ENCODE peak calls at places on chromosomes 4 and X, in five cellular contexts. U is adipocyte, I is lower lobe of right lung, Z is upper lobe of right lung, V is keratinocyte. L is an unnamed sample. For H3K4me1, the result is how much of the 10 kb centered on the place peaks cover.

GRCh38 chr4:22573198-22573597 is 57.3 kb upstream of the ADGRA3 start:
- DNase-seq in I (peak), U (peak), Z (peak), V (no peak), L (peak)

GRCh38 chr4:82371398-82371972 is 2.3 kb downstream of the HNRNPD start:
- DNase-seq in U (peak), I (no peak), Z (no peak), V (no peak), L (no peak)

GRCh38 chrX:40423299-40423698 is 157.5 kb upstream of the ATP6AP2 start:
- DNase-seq in Z (no peak), I (no peak), V (no peak), U (no peak), L (no peak)

GRCh38 chr4:55598641-55599040 is 6.6 kb upstream of the PDCL2 start:
- DNase-seq in I (no peak), Z (no peak), U (no peak), V (no peak), L (no peak)

GRCh38 chr4:895596-895995 is 36.5 kb downstream of the GAK start:
- DNase-seq in U (no peak), I (no peak), V (no peak), Z (no peak), L (no peak)

GRCh38 chr4:19832388-19832787 is 419.3 kb upstream of the SLIT2 start:
- DNase-seq in Z (no peak), I (no peak), U (no peak), V (no peak), L (no peak)

GRCh38 chr4:10183462-10183861 is 66.9 kb upstream of the WDR1 start:
- DNase-seq in I (no peak), Z (no peak), V (no peak), U (no peak), L (no peak)

GRCh38 chrX:41236629-41237028 is 97.3 kb upstream of the DDX3X start:
- DNase-seq in V (no peak), I (no peak), Z (no peak), U (no peak), L (no peak)

GRCh38 chr4:96407651-96408342 is 567.9 kb downstream of the PDHA2 start:
- DNase-seq in Z (no peak), V (no peak), I (no peak), U (no peak), L (no peak)

GRCh38 chrX:139881572-139881971 is 51.3 kb downstream of the ATP11C start:
- DNase-seq in I (no peak), V (no peak), Z (no peak), U (peak), L (no peak)

GRCh38 chrX:56787734-56788152 is 58.7 kb downstream of the NBDY start:
- DNase-seq in I (no peak), Z (peak), U (no peak), V (no peak), L (no peak)

GRCh38 chr4:96465834-96466233 is 625.9 kb downstream of the PDHA2 start:
- DNase-seq in U (no peak), V (no peak), I (no peak), Z (no peak), L (no peak)

GRCh38 chrX:130756233-130756632 is 146.8 kb downstream of the ENOX2 start:
- DNase-seq in I (no peak), V (no peak), U (no peak), Z (no peak), L (no peak)

GRCh38 chr4:52837716-52838558 is 24.2 kb upstream of the RASL11B start:
- DNase-seq in Z (no peak), I (no peak), V (peak), U (peak), L (peak)

GRCh38 chr4:73661646-73662119 is 41.4 kb upstream of the RASSF6 start:
- DNase-seq in U (peak), I (no peak), V (peak), Z (no peak), L (no peak)

GRCh38 chr4:123446791-123447474 is 50.3 kb downstream of the SPRY1 start:
- DNase-seq in V (no peak), U (no peak), Z (no peak), I (no peak), L (no peak)

GRCh38 chr4:155866177-155866576 is at the start of gene ASIC5:
- DNase-seq in Z (no peak), U (no peak), V (no peak), I (no peak), L (no peak)

GRCh38 chr4:152598454-152598853 is 62.6 kb upstream of the FBXW7 start:
- DNase-seq in U (no peak), Z (no peak), I (no peak), V (no peak), L (no peak)

GRCh38 chr4:180398564-180398963 is 1844.6 kb upstream of the TENM3 start:
- DNase-seq in I (no peak), V (no peak), U (no peak), Z (no peak), L (no peak)

GRCh38 chr4:107987916-107988762 is 1.6 kb upstream of the HADH start:
- DNase-seq in I (no peak), Z (no peak), U (no peak), V (no peak), L (no peak)

GRCh38 chr4:107989537-107990386 is at the start of gene HADH:
- DNase-seq in I (peak), U (peak), Z (peak), V (peak), L (peak)

GRCh38 chr4:107991945-107992625 is 2.4 kb downstream of the HADH start:
- DNase-seq in U (peak), V (no peak), I (no peak), Z (no peak), L (no peak)

GRCh38 chr4:107988763-107989035 is 990 bp upstream of the HADH start:
- DNase-seq in U (no peak), V (no peak), Z (no peak), I (no peak), L (no peak)

DNA sequence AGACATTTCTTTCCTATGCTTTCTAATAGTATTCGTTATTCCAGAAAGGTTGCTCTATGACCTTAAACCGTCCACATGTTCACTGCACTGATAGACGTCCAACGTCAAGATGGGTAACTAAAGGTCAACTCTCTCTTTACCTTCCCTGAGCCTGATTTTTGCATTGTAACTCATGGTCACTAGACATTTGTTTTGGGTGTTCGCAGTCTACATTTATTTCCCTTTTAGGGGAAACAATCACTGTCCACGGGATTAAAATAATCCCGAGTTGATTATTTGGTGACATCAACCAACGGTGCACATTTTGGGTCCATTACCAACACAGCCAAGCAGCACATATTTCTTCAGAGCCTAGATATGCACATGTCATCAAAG is 540 bp upstream of the HADH start:
- DNase-seq in U (no peak), V (no peak), I (no peak), Z (no peak), L (no peak)
- H3K4me1 ChIP-seq in U (under half), V (under half), I (half or more), Z (under half), L (under half)

GRCh38 chr4:101989551-101989950 is 199.0 kb downstream of the BANK1 start:
- DNase-seq in U (no peak), V (no peak), I (no peak), Z (no peak), L (no peak)

GRCh38 chr4:101983835-101984234 is 193.3 kb downstream of the BANK1 start:
- DNase-seq in Z (no peak), U (no peak), I (no peak), V (no peak), L (no peak)

GRCh38 chr4:101981756-101982155 is 191.2 kb downstream of the BANK1 start:
- DNase-seq in I (no peak), V (peak), U (no peak), Z (no peak), L (peak)

GRCh38 chr4:101993002-101993840 is 202.7 kb downstream of the BANK1 start:
- DNase-seq in U (no peak), V (no peak), I (no peak), Z (no peak), L (no peak)

GRCh38 chr4:101987623-101988243 is 197.2 kb downstream of the BANK1 start:
- DNase-seq in Z (no peak), I (no peak), U (peak), V (no peak), L (peak)
- H3K4me1 ChIP-seq in Z (under half), I (under half), U (under half), V (under half), L (under half)

GRCh38 chr4:187501731-187502130 is 493.8 kb upstream of the ZFP42 start:
- DNase-seq in V (no peak), U (no peak), Z (no peak), I (no peak), L (no peak)
- H3K4me1 ChIP-seq in V (under half), U (under half), Z (under half), I (under half), L (under half)

DNA sequence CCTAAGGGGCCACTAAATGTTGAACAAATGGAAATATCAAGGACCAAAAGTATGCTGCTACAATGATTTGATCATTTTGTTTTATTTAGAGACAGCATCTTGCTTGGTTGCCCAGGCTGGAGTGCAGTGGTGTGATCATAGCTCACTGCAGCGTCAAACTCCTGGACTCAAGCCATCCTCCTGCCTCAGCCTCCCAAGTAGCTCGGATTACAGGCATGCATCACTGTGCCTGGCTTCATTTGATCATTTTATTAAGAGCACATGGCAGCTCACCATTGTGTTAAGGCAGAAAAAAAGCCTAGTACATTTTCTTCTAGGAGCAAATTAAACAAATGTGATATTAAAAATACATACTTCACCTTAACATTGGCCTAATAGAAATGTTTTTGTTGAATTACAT is 52.7 kb downstream of the DCLK2 start:
- DNase-seq in I (no peak), V (no peak), Z (no peak), U (peak), L (no peak)
- H3K4me1 ChIP-seq in I (under half), V (under half), Z (under half), U (under half), L (under half)

GRCh38 chr4:40837094-40837870 is 87.5 kb downstream of the NSUN7 start:
- DNase-seq in V (no peak), Z (no peak), U (no peak), I (no peak), L (no peak)
- H3K4me1 ChIP-seq in V (under half), Z (under half), U (under half), I (under half), L (under half)

L was measured in hepatocyte.